ENCODE peak calls at places on chromosome 14, in six cellular contexts. One of them, this sample, is unnamed.
A peak's percentile ranks its signal among the peaks of the same experiment; 100 is the strongest.

GRCh38 chr14:97705976-97706375 is 908.8 kb downstream of the VRK1 start:
- DNase-seq in kidney epithelial cell: no peak
- DNase-seq in Karpas-422: no peak
- DNase-seq in GM23338: no peak
- DNase-seq in adipocyte: no peak
- DNase-seq in CD8-positive, alpha-beta T cell: peak; percentile 39
- DNase-seq in this sample: no peak

GRCh38 chr14:22300646-22301045 is 288.4 kb downstream of the DAD1 start:
- DNase-seq in kidney epithelial cell: no peak
- DNase-seq in adipocyte: no peak
- DNase-seq in Karpas-422: no peak
- DNase-seq in CD8-positive, alpha-beta T cell: no peak
- DNase-seq in GM23338: no peak
- DNase-seq in this sample: no peak

GRCh38 chr14:63852271-63852816 is 460 bp upstream of the SYNE2 start:
- DNase-seq in adipocyte: peak; percentile 39
- DNase-seq in CD8-positive, alpha-beta T cell: no peak
- DNase-seq in kidney epithelial cell: no peak
- DNase-seq in GM23338: peak; percentile 81
- DNase-seq in Karpas-422: peak; percentile 52
- DNase-seq in this sample: no peak

GRCh38 chr14:92362781-92363235 is 39.8 kb downstream of the SLC24A4 start:
- DNase-seq in kidney epithelial cell: peak; percentile 21
- DNase-seq in adipocyte: no peak
- DNase-seq in CD8-positive, alpha-beta T cell: no peak
- DNase-seq in Karpas-422: no peak
- DNase-seq in GM23338: no peak
- DNase-seq in this sample: peak; percentile 76

GRCh38 chr14:37550511-37550910 is 44.5 kb downstream of the FOXA1 start:
- DNase-seq in adipocyte: peak; percentile 86
- DNase-seq in GM23338: no peak
- DNase-seq in kidney epithelial cell: no peak
- DNase-seq in CD8-positive, alpha-beta T cell: no peak
- DNase-seq in Karpas-422: no peak
- DNase-seq in this sample: no peak

GRCh38 chr14:72892879-72893635 is 844 bp downstream of the DPF3 start:
- DNase-seq in Karpas-422: peak; percentile 72
- DNase-seq in kidney epithelial cell: no peak
- DNase-seq in CD8-positive, alpha-beta T cell: no peak
- DNase-seq in GM23338: peak; percentile 66
- DNase-seq in adipocyte: peak; percentile 61
- DNase-seq in this sample: peak; percentile 15

GRCh38 chr14:91280129-91280528 is 35.6 kb upstream of the GPR68 start:
- DNase-seq in kidney epithelial cell: no peak
- DNase-seq in GM23338: no peak
- DNase-seq in CD8-positive, alpha-beta T cell: no peak
- DNase-seq in adipocyte: no peak
- DNase-seq in Karpas-422: no peak
- DNase-seq in this sample: no peak

GRCh38 chr14:22479781-22480464 is 109.1 kb downstream of the DAD1 start:
- DNase-seq in GM23338: no peak
- DNase-seq in Karpas-422: no peak
- DNase-seq in adipocyte: peak; percentile 2
- DNase-seq in CD8-positive, alpha-beta T cell: no peak
- DNase-seq in kidney epithelial cell: no peak
- DNase-seq in this sample: no peak

GRCh38 chr14:55317907-55318306 is 46.7 kb downstream of the FBXO34 start:
- DNase-seq in GM23338: no peak
- DNase-seq in CD8-positive, alpha-beta T cell: no peak
- DNase-seq in kidney epithelial cell: no peak
- DNase-seq in adipocyte: no peak
- DNase-seq in Karpas-422: no peak
- DNase-seq in this sample: no peak

GRCh38 chr14:23033801-23034497 is 751 bp downstream of the PSMB5 start:
- DNase-seq in CD8-positive, alpha-beta T cell: no peak
- DNase-seq in adipocyte: peak; percentile 36
- DNase-seq in GM23338: no peak
- DNase-seq in kidney epithelial cell: no peak
- DNase-seq in Karpas-422: peak; percentile 72
- DNase-seq in this sample: no peak

GRCh38 chr14:40447032-40447431 is 1014.8 kb upstream of the FBXO33 start:
- DNase-seq in Karpas-422: no peak
- DNase-seq in CD8-positive, alpha-beta T cell: no peak
- DNase-seq in GM23338: peak; percentile 11
- DNase-seq in adipocyte: no peak
- DNase-seq in kidney epithelial cell: peak; percentile 19
- DNase-seq in this sample: no peak

GRCh38 chr14:76862546-76863282 is 36.5 kb downstream of the LRRC74A start:
- DNase-seq in adipocyte: no peak
- DNase-seq in kidney epithelial cell: no peak
- DNase-seq in GM23338: no peak
- DNase-seq in Karpas-422: no peak
- DNase-seq in CD8-positive, alpha-beta T cell: no peak
- DNase-seq in this sample: no peak

GRCh38 chr14:98218213-98218612 is 1053.8 kb downstream of the BCL11B start:
- DNase-seq in Karpas-422: no peak
- DNase-seq in GM23338: no peak
- DNase-seq in CD8-positive, alpha-beta T cell: no peak
- DNase-seq in adipocyte: no peak
- DNase-seq in kidney epithelial cell: no peak
- DNase-seq in this sample: no peak

GRCh38 chr14:30227436-30227835 is 299.8 kb upstream of the PRKD1 start:
- DNase-seq in CD8-positive, alpha-beta T cell: no peak
- DNase-seq in kidney epithelial cell: no peak
- DNase-seq in adipocyte: peak; percentile 75
- DNase-seq in GM23338: no peak
- DNase-seq in Karpas-422: no peak
- DNase-seq in this sample: no peak

GRCh38 chr14:71618047-71618446 is 314.2 kb upstream of the RGS6 start:
- DNase-seq in CD8-positive, alpha-beta T cell: no peak
- DNase-seq in kidney epithelial cell: no peak
- DNase-seq in adipocyte: no peak
- DNase-seq in Karpas-422: peak; percentile 36
- DNase-seq in GM23338: no peak
- DNase-seq in this sample: no peak

GRCh38 chr14:87043667-87044200 is 949.2 kb downstream of the GALC start:
- DNase-seq in adipocyte: no peak
- DNase-seq in Karpas-422: peak; percentile 94
- DNase-seq in kidney epithelial cell: no peak
- DNase-seq in GM23338: no peak
- DNase-seq in CD8-positive, alpha-beta T cell: no peak
- DNase-seq in this sample: no peak

GRCh38 chr14:35949933-35950332 is 123.8 kb downstream of the BRMS1L start:
- DNase-seq in GM23338: peak; percentile 44
- DNase-seq in adipocyte: peak; percentile 2
- DNase-seq in kidney epithelial cell: no peak
- DNase-seq in CD8-positive, alpha-beta T cell: no peak
- DNase-seq in Karpas-422: no peak
- DNase-seq in this sample: no peak

GRCh38 chr14:31457665-31458659 is 656 bp upstream of the DTD2 start:
- DNase-seq in CD8-positive, alpha-beta T cell: no peak
- DNase-seq in GM23338: no peak
- DNase-seq in kidney epithelial cell: no peak
- DNase-seq in Karpas-422: no peak
- DNase-seq in adipocyte: peak; percentile 46
- DNase-seq in this sample: no peak

DNA sequence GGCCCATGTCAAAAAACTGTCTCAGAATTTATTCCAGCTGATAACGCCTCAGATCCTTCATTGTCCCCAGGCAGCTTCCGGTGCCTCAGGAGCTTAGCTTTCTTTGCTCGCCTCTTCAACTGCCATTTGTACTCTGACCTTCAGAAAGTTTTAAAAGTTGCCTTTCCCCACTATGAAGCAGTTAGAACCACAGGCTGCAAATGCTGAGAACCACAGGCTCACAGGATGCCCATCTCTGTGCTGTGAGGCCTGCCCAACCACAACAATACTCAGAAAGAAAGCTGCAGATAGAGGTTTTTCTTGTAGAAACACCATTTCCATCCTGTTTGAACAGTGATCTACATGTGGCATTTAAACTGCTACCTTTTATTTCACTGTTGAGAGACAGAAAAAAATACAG is 131.1 kb downstream of the PRKCH start:
- DNase-seq in adipocyte: no peak
- DNase-seq in CD8-positive, alpha-beta T cell: peak; percentile 66
- DNase-seq in GM23338: no peak
- DNase-seq in Karpas-422: no peak
- DNase-seq in kidney epithelial cell: no peak
- DNase-seq in this sample: no peak
- H3K36me3 ChIP-seq in adipocyte: no peaks in the 10 kb centered on the region
- H3K36me3 ChIP-seq in CD8-positive, alpha-beta T cell: peaks cover 21% of the 10 kb centered on the region
- H3K36me3 ChIP-seq in GM23338: no peaks in the 10 kb centered on the region
- H3K36me3 ChIP-seq in Karpas-422: no peaks in the 10 kb centered on the region
- H3K36me3 ChIP-seq in kidney epithelial cell: no peaks in the 10 kb centered on the region
- H3K36me3 ChIP-seq in this sample: no peaks in the 10 kb centered on the region

DNA sequence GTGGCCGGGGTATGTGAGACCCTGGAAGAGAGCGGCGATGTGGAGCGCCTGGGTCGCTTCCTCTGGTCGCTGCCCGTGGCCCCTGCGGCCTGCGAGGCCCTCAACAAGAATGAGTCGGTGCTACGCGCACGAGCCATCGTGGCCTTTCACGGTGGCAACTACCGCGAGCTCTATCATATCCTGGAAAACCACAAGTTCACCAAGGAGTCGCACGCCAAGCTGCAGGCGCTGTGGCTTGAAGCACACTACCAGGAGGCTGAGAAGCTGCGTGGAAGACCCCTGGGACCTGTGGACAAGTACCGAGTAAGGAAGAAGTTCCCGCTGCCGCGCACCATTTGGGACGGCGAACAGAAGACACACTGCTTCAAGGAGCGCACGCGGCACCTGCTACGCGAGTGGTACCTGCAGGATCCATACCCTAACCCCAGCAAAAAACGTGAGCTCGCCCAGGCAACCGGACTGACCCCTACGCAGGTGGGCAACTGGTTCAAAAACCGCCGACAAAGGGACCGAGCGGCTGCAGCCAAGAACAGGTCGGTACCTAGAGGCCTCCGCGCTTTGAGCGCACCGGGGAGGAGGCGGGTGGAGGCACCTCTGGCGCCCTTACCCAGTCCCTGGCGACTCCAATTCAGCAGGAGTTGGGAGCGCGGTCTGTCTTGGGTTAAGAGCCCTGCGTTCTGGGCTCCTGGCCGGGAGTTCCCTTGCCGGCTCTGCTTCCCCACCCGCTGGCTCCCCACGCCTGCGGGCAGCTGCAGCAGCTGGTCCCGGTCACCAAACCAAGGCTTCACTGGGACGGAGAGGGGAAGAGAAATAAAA is 700 bp downstream of the SIX6 start:
- DNase-seq in Karpas-422: no peak
- DNase-seq in GM23338: peak; percentile 86
- DNase-seq in adipocyte: no peak
- DNase-seq in kidney epithelial cell: no peak
- DNase-seq in CD8-positive, alpha-beta T cell: no peak
- DNase-seq in this sample: no peak
- H3K4me3 ChIP-seq in Karpas-422: no peak overlapping the region
- H3K4me3 ChIP-seq in GM23338: peak overlapping the region; percentile 54
- H3K4me3 ChIP-seq in adipocyte: no peak overlapping the region
- H3K4me3 ChIP-seq in kidney epithelial cell: no peak overlapping the region
- H3K4me3 ChIP-seq in CD8-positive, alpha-beta T cell: no peak overlapping the region
- H3K4me3 ChIP-seq in this sample: no peak overlapping the region

DNA sequence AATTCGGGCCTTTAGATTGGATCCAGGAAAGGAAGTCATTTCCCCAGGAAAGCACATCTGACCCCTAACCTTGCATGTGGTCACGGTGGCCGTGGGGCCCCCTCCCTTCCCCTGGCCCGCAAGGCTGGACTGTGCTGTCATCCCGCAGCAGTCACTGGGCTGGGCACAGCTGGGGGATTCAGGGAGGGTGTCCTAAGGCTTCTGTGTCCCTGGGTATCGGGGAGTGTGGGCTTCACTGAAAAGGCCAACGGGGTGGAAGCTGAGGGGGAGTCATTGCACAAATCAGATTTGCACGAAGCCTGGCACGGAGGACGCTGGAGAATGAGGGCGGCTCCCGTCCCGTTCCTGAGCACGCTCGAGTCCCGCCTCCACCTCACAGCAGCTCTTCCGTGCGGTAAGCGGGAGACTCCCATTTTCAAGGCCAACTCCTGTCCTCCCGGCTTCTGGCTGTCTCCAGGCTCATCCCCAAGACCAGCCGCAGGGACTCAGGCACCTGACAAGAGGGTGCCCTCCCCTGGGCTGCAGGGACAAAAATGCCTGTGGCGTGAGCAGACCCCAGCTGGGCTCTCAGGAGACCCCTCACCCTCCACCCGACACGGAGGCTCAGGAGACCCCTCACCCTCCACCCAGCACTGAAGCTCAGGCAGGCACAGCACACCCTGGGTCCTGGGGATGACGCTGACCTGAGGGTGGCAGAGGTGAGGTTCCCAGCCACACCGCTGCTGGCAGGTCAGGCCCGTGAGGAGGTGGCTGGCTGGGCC is 9.5 kb downstream of the XRCC3 start:
- DNase-seq in Karpas-422: no peak
- DNase-seq in adipocyte: no peak
- DNase-seq in CD8-positive, alpha-beta T cell: no peak
- DNase-seq in GM23338: no peak
- DNase-seq in kidney epithelial cell: no peak
- DNase-seq in this sample: no peak
- H3K36me3 ChIP-seq in Karpas-422: peaks cover 40% of the 10 kb centered on the region
- H3K36me3 ChIP-seq in adipocyte: peaks cover 55% of the 10 kb centered on the region
- H3K36me3 ChIP-seq in CD8-positive, alpha-beta T cell: no peaks in the 10 kb centered on the region
- H3K36me3 ChIP-seq in GM23338: peaks cover 5% of the 10 kb centered on the region
- H3K36me3 ChIP-seq in kidney epithelial cell: peaks cover 4% of the 10 kb centered on the region
- H3K36me3 ChIP-seq in this sample: peaks cover 2% of the 10 kb centered on the region

DNA sequence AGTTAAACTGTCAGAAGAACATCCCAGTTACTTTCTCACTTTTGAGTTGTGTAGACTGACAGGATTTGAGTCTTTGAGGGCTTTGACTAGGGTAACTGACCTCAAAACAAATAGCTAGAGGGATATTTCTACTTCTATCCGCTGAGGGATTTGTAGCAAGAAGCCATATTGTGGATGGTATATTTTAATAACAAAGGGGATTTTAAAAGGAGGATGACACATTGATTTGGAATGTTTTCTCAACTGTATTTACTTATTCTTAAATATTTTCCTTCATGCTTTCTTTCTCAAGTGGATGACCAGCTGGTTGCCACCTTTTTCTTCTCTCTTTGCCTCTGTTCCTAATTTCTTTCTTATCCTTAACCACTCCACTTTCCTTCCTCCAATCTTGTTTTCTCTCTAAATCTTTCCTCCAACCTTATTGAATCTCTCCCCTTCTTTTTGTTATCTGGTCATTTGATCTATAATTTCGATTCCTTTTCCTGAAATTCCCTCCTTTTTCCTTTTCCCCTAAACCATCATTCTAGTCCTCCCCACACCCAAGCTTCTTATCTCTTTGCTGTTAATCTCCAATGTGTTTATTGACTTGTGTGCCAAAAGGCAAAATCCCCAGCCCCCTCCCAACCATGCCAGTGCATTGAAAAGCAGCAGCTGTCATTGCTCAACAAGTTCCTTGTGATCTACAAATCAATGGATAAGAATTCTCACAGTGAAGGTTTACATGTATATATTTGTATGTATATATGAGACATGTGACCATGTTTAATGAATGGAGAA is 411.6 kb downstream of the RAD51B start:
- DNase-seq in GM23338: peak; percentile 70
- DNase-seq in kidney epithelial cell: no peak
- DNase-seq in CD8-positive, alpha-beta T cell: no peak
- DNase-seq in Karpas-422: no peak
- DNase-seq in adipocyte: peak; percentile 69
- DNase-seq in this sample: no peak
- H3K4me3 ChIP-seq in GM23338: peak overlapping the region; percentile 3
- H3K4me3 ChIP-seq in kidney epithelial cell: no peak overlapping the region
- H3K4me3 ChIP-seq in CD8-positive, alpha-beta T cell: no peak overlapping the region
- H3K4me3 ChIP-seq in Karpas-422: no peak overlapping the region
- H3K4me3 ChIP-seq in adipocyte: peak overlapping the region; percentile 12
- H3K4me3 ChIP-seq in this sample: no peak overlapping the region

This sample was measured in MG63.